ENCODE peak calls at places on chromosomes 13 and 19, in nine cellular contexts. R is stimulated activated naive CD4-positive, alpha-beta T cell; P is astrocyte; M is GM03348; I is fibroblast of gingiva; T is NCI-H1417; K is NCI-H1092; B is fibroblast of the conjunctiva; U is activated effector memory CD4-positive, alpha-beta T cell treated with anti-CD3 and anti-CD28 coated beads, Interleukin-2, amount 50 U/mL, for 16 hours. J is an unnamed sample.

GRCh38 chr13:30654430-30654829 is 36.7 kb downstream of the USPL1 start:
- DNase-seq in P (no peak), T (no peak), M (no peak), B (no peak), R (no peak), I (no peak), U (no peak), K (no peak), J (no peak)

GRCh38 chr13:19597523-19597922 is 35.9 kb upstream of the MPHOSPH8 start:
- DNase-seq in M (no peak), B (no peak), P (peak; percentile 65), R (no peak), T (no peak), I (no peak), U (no peak), K (no peak), J (no peak)

GRCh38 chr19:38786572-38787265 is 2.3 kb upstream of the LGALS7B start:
- DNase-seq in M (no peak), P (no peak), B (no peak), U (no peak), K (no peak), I (no peak), T (no peak), R (no peak), J (no peak)

GRCh38 chr13:67118277-67118676 is 111.9 kb downstream of the PCDH9 start:
- DNase-seq in P (no peak), B (no peak), M (no peak), U (no peak), T (no peak), I (no peak), R (no peak), K (no peak), J (no peak)

GRCh38 chr13:99442273-99442895 is 58.9 kb upstream of the TM9SF2 start:
- DNase-seq in U (peak; percentile 79), I (peak; percentile 32), R (peak; percentile 41), M (peak; percentile 74), T (peak; percentile 84), B (peak; percentile 28), P (no peak), K (peak; percentile 46), J (peak; percentile 36)

GRCh38 chr13:102977471-102977870 is 88.7 kb downstream of the SLC10A2 start:
- DNase-seq in R (no peak), M (no peak), I (peak; percentile 48), T (no peak), K (no peak), U (no peak), B (peak; percentile 40), P (no peak), J (no peak)

GRCh38 chr13:110230661-110231347 is 76.2 kb downstream of the COL4A1 start:
- DNase-seq in M (no peak), U (no peak), T (no peak), K (no peak), I (no peak), R (no peak), B (no peak), P (no peak), J (no peak)

GRCh38 chr19:7739211-7739752 is 7.4 kb upstream of the CLEC4G start:
- DNase-seq in B (no peak), T (no peak), R (no peak), U (no peak), P (no peak), I (no peak), M (no peak), K (no peak), J (no peak)

GRCh38 chr13:78413887-78414553 is 189.3 kb downstream of the POU4F1 start:
- DNase-seq in I (no peak), P (no peak), B (no peak), R (no peak), M (no peak), K (no peak), U (no peak), T (no peak), J (no peak)

GRCh38 chr13:37729876-37730275 is 131.3 kb upstream of the POSTN start:
- DNase-seq in B (no peak), P (no peak), K (no peak), M (no peak), I (no peak), R (no peak), U (no peak), T (no peak), J (no peak)

GRCh38 chr19:12626958-12627357 is 16.2 kb downstream of the ZNF791 start:
- DNase-seq in K (no peak), T (no peak), B (no peak), U (no peak), M (no peak), P (no peak), I (no peak), R (no peak), J (no peak)

GRCh38 chr19:28468701-28469459 is 744.1 kb downstream of the UQCRFS1 start:
- DNase-seq in T (no peak), U (no peak), R (no peak), M (peak; percentile 58), K (peak; percentile 41), B (no peak), P (peak; percentile 69), I (no peak), J (no peak)

GRCh38 chr19:29804493-29804892 is 7.3 kb upstream of the CCNE1 start:
- DNase-seq in U (no peak), K (no peak), R (no peak), T (no peak), M (no peak), B (no peak), P (no peak), I (no peak), J (no peak)

GRCh38 chr19:623974-624373 is 9.4 kb downstream of the POLRMT start:
- DNase-seq in B (peak; percentile 60), I (peak; percentile 67), U (no peak), K (no peak), T (no peak), R (no peak), M (no peak), P (peak; percentile 92), J (no peak)

GRCh38 chr19:47729799-47730520 is 15.4 kb upstream of the NOP53 start:
- DNase-seq in R (no peak), M (no peak), P (no peak), K (no peak), I (no peak), B (no peak), T (no peak), U (peak; percentile 74), J (no peak)

GRCh38 chr19:19368087-19368486 is 37.4 kb upstream of the GATAD2A start:
- DNase-seq in B (no peak), M (no peak), I (no peak), R (no peak), P (no peak), U (no peak), K (no peak), T (no peak), J (no peak)

GRCh38 chr19:53102186-53102585 is 1.0 kb downstream of the ZNF160 start:
- DNase-seq in M (peak; percentile 9), B (no peak), K (no peak), U (no peak), T (no peak), I (no peak), P (no peak), R (no peak), J (no peak)

GRCh38 chr13:31072041-31072440 is 89.7 kb downstream of the HSPH1 start:
- DNase-seq in U (no peak), T (no peak), B (no peak), I (no peak), R (no peak), K (no peak), M (peak; percentile 31), P (peak; percentile 27), J (no peak)

GRCh38 chr13:49580980-49581680 is 4.2 kb downstream of the RCBTB1 start:
- DNase-seq in B (no peak), U (no peak), T (no peak), R (no peak), M (no peak), I (no peak), P (no peak), K (no peak), J (no peak)

GRCh38 chr19:35715981-35716734 is 1.6 kb upstream of the KMT2B start:
- DNase-seq in K (no peak), R (no peak), I (peak; percentile 18), U (no peak), P (peak; percentile 30), T (peak; percentile 25), M (peak; percentile 81), B (no peak), J (no peak)

GRCh38 chr13:59437902-59438301 is 725.8 kb downstream of the DIAPH3 start:
- DNase-seq in T (no peak), B (no peak), U (no peak), I (no peak), P (no peak), R (no peak), M (no peak), K (no peak), J (no peak)

GRCh38 chr13:102812616-102813287 is 13.8 kb downstream of the BIVM start:
- DNase-seq in I (no peak), M (peak; percentile 50), R (no peak), B (no peak), P (peak; percentile 35), T (no peak), K (no peak), U (no peak), J (no peak)

GRCh38 chr13:28273919-28274318 is 135.6 kb downstream of the PAN3 start:
- DNase-seq in B (no peak), M (no peak), T (no peak), P (no peak), R (no peak), U (no peak), I (no peak), K (no peak), J (no peak)

GRCh38 chr19:52742516-52742915 is 7.7 kb upstream of the ZNF611 start:
- DNase-seq in U (no peak), R (no peak), I (no peak), B (no peak), K (no peak), P (no peak), M (no peak), T (no peak), J (no peak)

GRCh38 chr19:54178581-54179261 is 5.8 kb upstream of the TMC4 start:
- DNase-seq in R (peak; percentile 5), K (no peak), M (no peak), B (no peak), I (no peak), T (peak; percentile 74), U (peak; percentile 79), P (no peak), J (no peak)

GRCh38 chr13:35179494-35179893 is 237.4 kb downstream of the NBEA start:
- DNase-seq in U (no peak), T (no peak), B (no peak), P (peak; percentile 35), K (no peak), R (no peak), I (peak; percentile 84), M (peak; percentile 33), J (no peak)

GRCh38 chr19:35732540-35733179 is 9.6 kb downstream of the IGFLR1 start:
- DNase-seq in P (no peak), I (no peak), K (no peak), M (no peak), R (no peak), T (no peak), B (no peak), U (no peak), J (no peak)